ENCODE peak calls at places on chromosomes 12 and 14, in nine cellular contexts. I is Peyer's patch; P is GM18507; E is fibroblast of pulmonary artery; M is NAMALWA; V is stimulated activated CD4-positive, alpha-beta T cell treated with anti-CD3 and anti-CD28 coated beads, Interleukin-1b, Interleukin-23, amount 100 ng/mL, for 4 hours; F is NCI-H2081; K is COR-L47; Z is left colon. N is an unnamed sample.

GRCh38 chr12:80590085-80590484 is 117.3 kb upstream of the MYF6 start:
- DNase-seq in I (no peak), P (no peak), E (no peak), M (no peak), V (no peak), F (no peak), K (no peak), Z (no peak), N (peak)

GRCh38 chr12:6374028-6374780 is 1.2 kb downstream of the SCNN1A start:
- DNase-seq in I (no peak), P (no peak), E (no peak), M (no peak), V (no peak), F (peak), K (no peak), Z (no peak), N (no peak)

GRCh38 chr12:95712269-95712668 is 78.3 kb downstream of the NTN4 start:
- DNase-seq in I (no peak), P (no peak), E (no peak), M (no peak), V (no peak), F (no peak), K (no peak), Z (no peak), N (no peak)

GRCh38 chr14:51367600-51367931 is 127.5 kb downstream of the TMX1 start:
- DNase-seq in I (no peak), P (no peak), E (peak), M (no peak), V (no peak), F (no peak), K (no peak), Z (no peak), N (peak)

GRCh38 chr12:118060301-118061010 is 523 bp downstream of the WSB2 start:
- DNase-seq in I (peak), P (peak), E (no peak), M (peak), V (no peak), F (no peak), K (no peak), Z (peak), N (peak)

GRCh38 chr12:64890873-64891468 is 66.5 kb downstream of the TBC1D30 start:
- DNase-seq in I (no peak), P (peak), E (peak), M (peak), V (no peak), F (peak), K (peak), Z (no peak), N (peak)

GRCh38 chr12:12415886-12416285 is 59.0 kb downstream of the BORCS5 start:
- DNase-seq in I (no peak), P (no peak), E (no peak), M (no peak), V (no peak), F (no peak), K (no peak), Z (no peak), N (no peak)

GRCh38 chr12:14239350-14239934 is 126.0 kb upstream of the ATF7IP start:
- DNase-seq in I (no peak), P (no peak), E (peak), M (peak), V (no peak), F (no peak), K (no peak), Z (no peak), N (peak)

GRCh38 chr14:73358187-73358586 is 100.2 kb downstream of the NUMB start:
- DNase-seq in I (no peak), P (no peak), E (no peak), M (no peak), V (no peak), F (no peak), K (no peak), Z (no peak), N (no peak)

GRCh38 chr14:68333265-68333664 is 459.6 kb downstream of the ZFP36L1 start:
- DNase-seq in I (no peak), P (no peak), E (no peak), M (peak), V (no peak), F (no peak), K (no peak), Z (no peak), N (no peak)

GRCh38 chr14:55514819-55515470 is 65.1 kb upstream of the KTN1 start:
- DNase-seq in I (no peak), P (no peak), E (peak), M (no peak), V (no peak), F (no peak), K (no peak), Z (no peak), N (peak)

GRCh38 chr14:93619176-93619793 is 169.0 kb downstream of the PRIMA1 start:
- DNase-seq in I (no peak), P (peak), E (peak), M (peak), V (no peak), F (peak), K (peak), Z (peak), N (peak)

GRCh38 chr14:51534623-51535022 is 117.1 kb upstream of the FRMD6 start:
- DNase-seq in I (no peak), P (no peak), E (peak), M (no peak), V (no peak), F (no peak), K (peak), Z (no peak), N (no peak)

GRCh38 chr12:92136021-92136735 is 9.5 kb downstream of the BTG1 start:
- DNase-seq in I (no peak), P (no peak), E (no peak), M (peak), V (no peak), F (no peak), K (no peak), Z (no peak), N (no peak)

GRCh38 chr12:47458273-47458672 is 247.6 kb downstream of the RPAP3 start:
- DNase-seq in I (no peak), P (no peak), E (peak), M (no peak), V (no peak), F (no peak), K (no peak), Z (no peak), N (peak)

GRCh38 chr12:123532021-123532420 is 1.5 kb downstream of the RILPL1 start:
- DNase-seq in I (no peak), P (peak), E (peak), M (peak), V (no peak), F (no peak), K (no peak), Z (no peak), N (peak)

GRCh38 chr12:94707892-94708291 is 57.5 kb upstream of the TMCC3 start:
- DNase-seq in I (no peak), P (no peak), E (peak), M (no peak), V (no peak), F (no peak), K (no peak), Z (peak), N (peak)

GRCh38 chr12:5588231-5588995 is 156.5 kb downstream of the NTF3 start:
- DNase-seq in I (no peak), P (no peak), E (peak), M (no peak), V (no peak), F (no peak), K (no peak), Z (no peak), N (no peak)

GRCh38 chr12:120388711-120389431 is 19.9 kb upstream of the MSI1 start:
- DNase-seq in I (no peak), P (no peak), E (no peak), M (no peak), V (no peak), F (no peak), K (peak), Z (no peak), N (peak)

GRCh38 chr12:835754-836493 is 83.5 kb downstream of the WNK1 start:
- DNase-seq in I (no peak), P (no peak), E (no peak), M (peak), V (no peak), F (no peak), K (no peak), Z (no peak), N (no peak)

GRCh38 chr12:93520454-93520853 is 52.0 kb upstream of the SOCS2 start:
- DNase-seq in I (no peak), P (no peak), E (peak), M (no peak), V (no peak), F (no peak), K (no peak), Z (no peak), N (no peak)

GRCh38 chr12:47885012-47885501 is 19.7 kb downstream of the VDR start:
- DNase-seq in I (no peak), P (no peak), E (no peak), M (no peak), V (peak), F (no peak), K (no peak), Z (no peak), N (no peak)

GRCh38 chr14:23590198-23590597 is 11.6 kb upstream of the JPH4 start:
- DNase-seq in I (no peak), P (no peak), E (no peak), M (no peak), V (no peak), F (no peak), K (no peak), Z (no peak), N (no peak)

GRCh38 chr14:99946652-99947489 is 118.4 kb upstream of the EVL start:
- DNase-seq in I (peak), P (no peak), E (no peak), M (peak), V (peak), F (no peak), K (peak), Z (peak), N (peak)

GRCh38 chr12:62250671-62251608 is 9.3 kb upstream of the USP15 start:
- DNase-seq in I (no peak), P (no peak), E (peak), M (no peak), V (no peak), F (no peak), K (no peak), Z (no peak), N (no peak)

GRCh38 chr14:101862177-101862576 is 100.7 kb downstream of the PPP2R5C start:
- DNase-seq in I (no peak), P (no peak), E (peak), M (no peak), V (no peak), F (no peak), K (no peak), Z (no peak), N (peak)

GRCh38 chr14:23299186-23299521 is 3.5 kb downstream of the PPP1R3E start:
- DNase-seq in I (no peak), P (no peak), E (no peak), M (no peak), V (no peak), F (no peak), K (no peak), Z (no peak), N (no peak)